ENCODE peak calls at places on chromosomes 5 and 9, in six cellular contexts. E is kidney glomerular epithelial cell, Y is PC-3, Z is H7, B is mammary epithelial cell, A is germinal center. H is an unnamed sample.

GRCh38 chr9:132560604-132561304 is 21.7 kb upstream of the BARHL1 start:
- DNase-seq in A (no peak), Z (no peak), E (no peak), Y (no peak), B (no peak), H (no peak)

GRCh38 chr9:15144567-15145174 is 162.3 kb downstream of the TTC39B start:
- DNase-seq in Y (peak; percentile 92), A (no peak), Z (no peak), B (peak; percentile 70), E (no peak), H (no peak)

GRCh38 chr5:56585973-56586740 is 229.2 kb upstream of the MAP3K1 start:
- DNase-seq in A (no peak), E (no peak), Y (no peak), Z (no peak), B (no peak), H (no peak)

GRCh38 chr5:94745786-94746730 is 127.6 kb downstream of the SLF1 start:
- DNase-seq in Y (peak; percentile 69), Z (no peak), E (peak; percentile 85), A (peak; percentile 22), B (peak; percentile 45), H (peak; percentile 5)

GRCh38 chr5:143219696-143220095 is 183.8 kb downstream of the NR3C1 start:
- DNase-seq in B (no peak), A (no peak), Z (no peak), Y (no peak), E (no peak), H (no peak)

GRCh38 chr5:171405615-171406014 is 13.8 kb upstream of the FGF18 start:
- DNase-seq in Y (no peak), B (no peak), A (peak; percentile 36), Z (peak; percentile 24), E (no peak), H (no peak)

GRCh38 chr9:72586388-72587160 is 65.2 kb downstream of the TMC1 start:
- DNase-seq in A (no peak), E (no peak), Y (peak; percentile 85), B (peak; percentile 90), Z (no peak), H (no peak)

GRCh38 chr5:139708877-139709586 is 60.9 kb downstream of the CXXC5 start:
- DNase-seq in Y (no peak), Z (peak; percentile 95), A (peak; percentile 45), B (no peak), E (peak; percentile 99), H (peak; percentile 86)

GRCh38 chr9:18502546-18502945 is 28.6 kb downstream of the ADAMTSL1 start:
- DNase-seq in B (no peak), Z (no peak), Y (no peak), A (no peak), E (no peak), H (no peak)

GRCh38 chr9:88191451-88191850 is 53.2 kb upstream of the SPATA31C2 start:
- DNase-seq in Z (no peak), Y (no peak), A (no peak), B (no peak), E (no peak), H (no peak)

GRCh38 chr9:19431361-19432171 is 22.8 kb downstream of the ACER2 start:
- DNase-seq in Y (no peak), E (no peak), B (no peak), Z (no peak), A (no peak), H (no peak)

GRCh38 chr9:13967011-13967410 is 346.9 kb downstream of the NFIB start:
- DNase-seq in Y (no peak), E (peak; percentile 23), A (no peak), Z (no peak), B (no peak), H (no peak)

GRCh38 chr9:35690447-35691324 is 961 bp upstream of the TPM2 start:
- DNase-seq in E (peak; percentile 60), B (no peak), Z (peak; percentile 93), Y (peak; percentile 20), A (peak; percentile 46), H (peak; percentile 44)

GRCh38 chr9:136690841-136691261 is 3.6 kb upstream of the AGPAT2 start:
- DNase-seq in B (no peak), Y (no peak), E (no peak), A (no peak), Z (no peak), H (no peak)

GRCh38 chr9:92402359-92402758 is 2.0 kb downstream of the OGN start:
- DNase-seq in Z (no peak), Y (no peak), B (peak; percentile 21), E (no peak), A (no peak), H (no peak)

GRCh38 chr9:759541-759940 is 82.0 kb upstream of the DMRT1 start:
- DNase-seq in Z (no peak), Y (no peak), E (no peak), B (no peak), A (no peak), H (no peak)

GRCh38 chr9:2414465-2414864 is 207.1 kb upstream of the VLDLR start:
- DNase-seq in B (no peak), Y (peak; percentile 35), A (no peak), E (peak; percentile 35), Z (no peak), H (peak; percentile 9)

GRCh38 chr9:78386746-78387145 is 89.8 kb downstream of the PSAT1 start:
- DNase-seq in Z (no peak), B (no peak), A (no peak), E (no peak), Y (no peak), H (no peak)

GRCh38 chr9:88826651-88827245 is 164.5 kb upstream of the S1PR3 start:
- DNase-seq in A (no peak), Y (no peak), Z (no peak), B (peak; percentile 53), E (peak; percentile 87), H (no peak)

GRCh38 chr9:125330587-125330986 is 69.0 kb downstream of the GAPVD1 start:
- DNase-seq in E (no peak), Z (no peak), Y (no peak), A (no peak), B (no peak), H (no peak)

GRCh38 chr5:142872795-142873194 is 102.6 kb downstream of the ARHGAP26 start:
- DNase-seq in B (peak; percentile 98), Z (no peak), Y (peak; percentile 88), E (peak; percentile 56), A (no peak), H (peak; percentile 60)

GRCh38 chr9:3868012-3868411 is 342.2 kb upstream of the RFX3 start:
- DNase-seq in A (no peak), B (no peak), Z (no peak), E (no peak), Y (no peak), H (no peak)

GRCh38 chr9:135906291-135907005 is 898 bp downstream of the CAMSAP1 start:
- DNase-seq in Y (peak; percentile 30), B (peak; percentile 63), E (peak; percentile 25), A (no peak), Z (no peak), H (no peak)

GRCh38 chr5:91794856-91795548 is 411.9 kb upstream of the ARRDC3 start:
- DNase-seq in Z (no peak), B (no peak), E (no peak), Y (peak; percentile 97), A (no peak), H (no peak)

GRCh38 chr9:131092548-131093440 is 3.5 kb upstream of the AIF1L start:
- DNase-seq in Y (no peak), A (no peak), B (no peak), Z (no peak), E (no peak), H (no peak)

GRCh38 chr5:74579215-74579614 is 61.3 kb downstream of the ENC1 start:
- DNase-seq in A (no peak), Z (no peak), E (no peak), B (peak; percentile 90), Y (no peak), H (no peak)

GRCh38 chr9:3674561-3674960 is 148.8 kb upstream of the RFX3 start:
- DNase-seq in Z (no peak), E (no peak), Y (peak; percentile 23), A (no peak), B (no peak), H (no peak)

GRCh38 chr5:132010645-132011560 is 555 bp downstream of the ACSL6 start:
- DNase-seq in Z (peak; percentile 74), B (no peak), A (no peak), Y (no peak), E (no peak), H (peak; percentile 44)

GRCh38 chr5:119745976-119746375 is 116.6 kb downstream of the FAM170A start:
- DNase-seq in A (no peak), E (no peak), Y (no peak), Z (no peak), B (peak; percentile 85), H (no peak)

GRCh38 chr9:135156525-135157510 is 69.3 kb downstream of the OLFM1 start:
- DNase-seq in E (no peak), B (peak; percentile 9), Z (peak; percentile 92), A (no peak), Y (peak; percentile 6), H (peak; percentile 25)

GRCh38 chr9:1869843-1870242 is 145.3 kb upstream of the SMARCA2 start:
- DNase-seq in B (peak; percentile 11), A (peak; percentile 47), E (no peak), Z (peak; percentile 57), Y (peak; percentile 41), H (no peak)

GRCh38 chr9:124372038-124372437 is 43.2 kb downstream of the PSMB7 start:
- DNase-seq in E (no peak), Y (no peak), A (no peak), Z (no peak), B (no peak), H (no peak)

GRCh38 chr5:154228696-154229095 is 38.2 kb downstream of the GALNT10 start:
- DNase-seq in B (no peak), Z (no peak), E (no peak), Y (no peak), A (peak; percentile 30), H (no peak)

GRCh38 chr5:140363631-140364471 is 3.9 kb downstream of the SLC4A9 start:
- DNase-seq in A (no peak), E (no peak), Z (no peak), B (no peak), Y (no peak), H (no peak)

GRCh38 chr5:173645437-173645807 is 29.0 kb upstream of the BOD1 start:
- DNase-seq in E (peak; percentile 15), A (no peak), Z (no peak), Y (no peak), B (no peak), H (peak; percentile 67)

H was measured in SJSA1.